ENCODE peak calls at places on chromosome 16, in six cellular contexts. I is MG63, O is stomach, G is keratinocyte, J is transverse colon, H is mesendoderm. Q is an unnamed sample. For H3K36me3 and H3K27me3, the result is how much of the 10 kb centered on the place peaks cover.

GRCh38 chr16:54355251-54355650 is 68.7 kb upstream of the IRX3 start:
- DNase-seq in I (peak), O (no peak), G (no peak), J (no peak), H (no peak), Q (peak)

GRCh38 chr16:70691223-70692129 is 5.6 kb upstream of the MTSS2 start:
- DNase-seq in I (peak), O (peak), G (no peak), J (peak), H (peak), Q (peak)

GRCh38 chr16:46898006-46898405 is 13.8 kb downstream of the GPT2 start:
- DNase-seq in I (no peak), O (no peak), G (no peak), J (no peak), H (no peak), Q (no peak)

GRCh38 chr16:11128211-11129123 is 127.5 kb downstream of the SOCS1 start:
- DNase-seq in I (no peak), O (peak), G (no peak), J (no peak), H (no peak), Q (no peak)

GRCh38 chr16:55175389-55175788 is 148.6 kb upstream of the IRX6 start:
- DNase-seq in I (no peak), O (no peak), G (no peak), J (no peak), H (no peak), Q (no peak)

GRCh38 chr16:56109205-56109604 is 82.1 kb upstream of the GNAO1 start:
- DNase-seq in I (no peak), O (no peak), G (no peak), J (no peak), H (no peak), Q (no peak)

GRCh38 chr16:80583466-80583865 is 42.7 kb downstream of the DYNLRB2 start:
- DNase-seq in I (peak), O (no peak), G (no peak), J (no peak), H (no peak), Q (peak)

GRCh38 chr16:17831330-17831729 is 360.6 kb upstream of the XYLT1 start:
- DNase-seq in I (no peak), O (no peak), G (no peak), J (no peak), H (peak), Q (peak)

GRCh38 chr16:24297375-24297774 is 41.2 kb downstream of the CACNG3 start:
- DNase-seq in I (no peak), O (no peak), G (no peak), J (no peak), H (no peak), Q (no peak)

GRCh38 chr16:27318399-27319256 is 4.9 kb downstream of the IL4R start:
- DNase-seq in I (no peak), O (no peak), G (peak), J (peak), H (peak), Q (peak)

GRCh38 chr16:75202069-75202590 is 4.8 kb downstream of the CTRB2 start:
- DNase-seq in I (no peak), O (no peak), G (no peak), J (no peak), H (no peak), Q (no peak)

GRCh38 chr16:49588061-49588460 is 214.5 kb downstream of the C16orf78 start:
- DNase-seq in I (no peak), O (peak), G (no peak), J (no peak), H (no peak), Q (no peak)

GRCh38 chr16:2233046-2233775 is 3.0 kb upstream of the DNASE1L2 start:
- DNase-seq in I (no peak), O (no peak), G (no peak), J (no peak), H (no peak), Q (no peak)
- H3K36me3 ChIP-seq in I (half or more), O (half or more), G (under half), J (half or more), H (under half), Q (under half)

GRCh38 chr16:86563489-86564345 is 2.9 kb upstream of the FOXC2 start:
- DNase-seq in I (peak), O (peak), G (peak), J (peak), H (peak), Q (peak)
- H3K27me3 ChIP-seq in I (under half), O (half or more), G (half or more), J (half or more), H (under half), Q (under half)

GRCh38 chr16:67593701-67594100 is 31.4 kb downstream of the CTCF start:
- DNase-seq in I (no peak), O (no peak), G (no peak), J (no peak), H (no peak), Q (no peak)
- H3K4me3 ChIP-seq in I (no peak), O (no peak), G (no peak), J (no peak), H (no peak), Q (no peak)

GRCh38 chr16:1815461-1815860 is 11.2 kb downstream of the HAGH start:
- DNase-seq in I (no peak), O (no peak), G (no peak), J (no peak), H (no peak), Q (no peak)

GRCh38 chr16:1817716-1818115 is 8.9 kb downstream of the HAGH start:
- DNase-seq in I (no peak), O (no peak), G (no peak), J (no peak), H (no peak), Q (no peak)

GRCh38 chr16:1818204-1818872 is 8.3 kb downstream of the HAGH start:
- DNase-seq in I (no peak), O (no peak), G (no peak), J (no peak), H (no peak), Q (no peak)

GRCh38 chr16:1817276-1817589 is 9.4 kb downstream of the HAGH start:
- DNase-seq in I (no peak), O (no peak), G (no peak), J (no peak), H (no peak), Q (no peak)

DNA sequence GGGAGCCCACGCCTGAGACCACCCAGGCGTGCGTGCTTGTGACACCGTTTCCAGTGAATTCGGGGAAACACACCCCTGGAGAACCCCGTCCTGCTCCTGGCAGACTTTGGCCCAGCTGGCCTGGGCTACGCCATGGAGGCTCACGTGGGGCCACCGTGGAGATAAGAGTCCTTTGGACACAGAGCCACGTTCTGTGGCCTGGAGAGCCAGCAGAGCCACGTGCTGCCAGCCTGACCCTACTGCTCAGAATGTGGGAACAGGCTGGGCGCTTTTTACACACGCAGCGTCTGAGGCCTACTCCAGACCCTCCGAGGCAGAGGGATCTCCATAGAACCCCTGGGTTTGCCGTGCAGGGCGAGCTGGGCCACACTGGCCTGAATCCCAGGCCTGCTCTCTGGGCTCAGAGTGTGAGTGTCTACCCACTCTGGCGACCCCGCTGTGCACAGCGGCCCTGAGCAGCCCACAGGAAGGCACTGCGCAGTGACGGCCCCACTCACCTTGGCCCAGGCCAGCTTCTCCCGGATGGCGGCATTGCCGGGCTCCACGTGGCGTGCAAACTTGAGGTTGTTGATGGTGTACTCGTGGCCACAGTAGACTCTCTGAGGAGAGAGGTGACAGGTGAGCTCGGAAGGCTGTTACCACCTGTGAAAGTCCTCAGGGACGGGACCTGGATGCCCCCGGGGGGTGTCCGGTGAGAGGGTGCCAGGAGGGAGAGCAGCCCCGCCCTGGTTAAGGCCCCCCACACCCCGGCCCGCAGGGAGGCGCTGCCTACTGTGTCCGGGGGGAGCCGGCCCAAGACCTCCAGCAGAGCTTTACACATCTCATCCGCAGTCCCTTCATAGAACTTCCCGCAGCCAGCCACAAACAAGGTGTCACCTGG is 10.0 kb downstream of the HAGH start:
- DNase-seq in I (no peak), O (no peak), G (no peak), J (no peak), H (no peak), Q (no peak)
- H3K36me3 ChIP-seq in I (under half), O (half or more), G (under half), J (under half), H (under half), Q (under half)

DNA sequence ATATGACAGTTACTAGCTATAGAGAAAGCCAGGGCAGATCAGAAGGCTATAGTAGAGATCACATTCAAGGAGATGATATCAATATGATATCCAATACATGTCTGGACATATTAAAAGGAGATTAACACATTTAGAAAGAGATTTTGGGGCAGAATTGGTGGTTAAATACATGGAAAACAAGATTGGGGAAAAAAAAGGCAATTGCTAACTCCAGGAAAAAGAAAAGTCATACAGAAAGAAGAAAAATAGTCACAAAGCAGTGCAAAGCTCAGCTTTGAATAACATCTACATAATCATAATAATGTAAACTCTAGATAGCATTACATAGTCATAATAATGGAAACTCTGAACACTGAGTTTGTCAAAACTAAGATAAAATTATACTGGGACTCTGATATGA is 40.6 kb downstream of the MYH11 start:
- DNase-seq in I (no peak), O (no peak), G (no peak), J (no peak), H (no peak), Q (no peak)
- H3K27me3 ChIP-seq in I (under half), O (under half), G (under half), J (under half), H (under half), Q (under half)

GRCh38 chr16:87945351-87946042 is 5.7 kb upstream of the BANP start:
- DNase-seq in I (no peak), O (peak), G (peak), J (peak), H (peak), Q (peak)
- H3K4me3 ChIP-seq in I (no peak), O (peak), G (peak), J (peak), H (no peak), Q (peak)

DNA sequence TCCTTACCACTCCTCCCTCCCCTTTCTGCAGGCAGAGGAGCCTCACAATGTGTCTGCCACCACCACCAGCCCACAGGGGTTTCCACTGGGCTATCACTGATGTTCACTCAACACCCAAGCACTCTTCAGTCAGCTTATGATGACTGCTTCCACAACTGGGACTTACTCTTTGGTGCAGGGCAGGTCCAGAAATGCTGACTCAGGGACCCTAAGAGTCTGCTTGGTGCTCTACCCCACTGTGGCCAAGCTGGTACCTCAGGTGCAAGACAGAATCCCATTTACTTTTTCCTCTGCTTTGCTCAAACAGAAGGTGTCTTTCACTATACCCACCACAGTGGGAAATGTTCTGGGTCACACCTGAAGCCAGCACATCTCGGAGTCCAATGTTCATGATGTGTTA is 40.1 kb downstream of the ZNF267 start:
- DNase-seq in I (no peak), O (no peak), G (no peak), J (no peak), H (no peak), Q (no peak)
- H3K36me3 ChIP-seq in I (half or more), O (half or more), G (under half), J (half or more), H (under half), Q (under half)

DNA sequence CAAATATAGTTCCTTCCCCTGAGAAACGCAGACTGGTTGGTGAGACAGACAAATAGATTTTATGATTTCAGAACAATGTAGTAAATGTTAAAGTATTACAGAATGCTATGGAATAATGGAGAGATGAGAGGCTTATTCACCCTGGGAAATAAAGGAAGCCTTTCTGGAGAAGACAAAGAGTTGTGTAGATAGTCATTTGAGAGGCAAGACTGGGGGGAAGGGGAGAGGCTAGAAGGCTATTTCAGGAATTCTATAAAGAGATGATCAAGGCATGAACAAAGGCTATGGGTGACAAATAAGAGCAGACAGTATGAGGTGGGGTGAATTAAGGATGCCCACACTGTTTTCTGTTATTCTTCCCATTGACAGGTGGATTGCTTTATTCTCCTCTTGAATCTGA is 211.4 kb downstream of the GRIN2A start:
- DNase-seq in I (no peak), O (no peak), G (no peak), J (no peak), H (no peak), Q (no peak)
- H3K27me3 ChIP-seq in I (under half), O (under half), G (under half), J (under half), H (under half), Q (under half)

GRCh38 chr16:84729716-84730320 is 30.0 kb downstream of the USP10 start:
- DNase-seq in I (no peak), O (no peak), G (no peak), J (no peak), H (no peak), Q (no peak)
- H3K4me3 ChIP-seq in I (peak), O (no peak), G (peak), J (no peak), H (no peak), Q (peak)

GRCh38 chr16:71927383-71927782 is 32.1 kb downstream of the IST1 start:
- DNase-seq in I (peak), O (peak), G (peak), J (peak), H (peak), Q (peak)
- H3K36me3 ChIP-seq in I (under half), O (half or more), G (under half), J (under half), H (under half), Q (half or more)

Q was measured in brain microvascular endothelial cell.